ENCODE peak calls at places on chromosomes 5 and 9, in ten cellular contexts. U is GM13977; X is fibroblast of lung; Z is foreskin fibroblast; A is HFF-Myc; D is epithelial cell of esophagus; I is CD8-positive, alpha-beta T cell; N is GM23338; P is thyroid gland; O is endothelial cell. T is an unnamed sample.

GRCh38 chr5:170225326-170226137 is 7.3 kb upstream of the C5orf58 start:
- DNase-seq in U (peak; percentile 71), X (peak; percentile 69), Z (peak; percentile 85), A (peak; percentile 22), D (peak; percentile 74), I (peak; percentile 73), N (peak; percentile 91), P (peak; percentile 71), O (peak; percentile 81), T (no peak)

GRCh38 chr9:114094971-114095370 is 4.1 kb downstream of the KIF12 start:
- DNase-seq in U (no peak), X (no peak), Z (no peak), A (no peak), D (no peak), I (no peak), N (no peak), P (no peak), O (no peak), T (peak; percentile 72)

GRCh38 chr5:178431063-178431776 is 159.0 kb downstream of the COL23A1 start:
- DNase-seq in U (no peak), X (no peak), Z (no peak), A (no peak), D (no peak), I (no peak), N (no peak), P (no peak), O (no peak), T (no peak)

GRCh38 chr5:8234179-8234578 is 365.2 kb downstream of the MTRR start:
- DNase-seq in U (no peak), X (no peak), Z (no peak), A (no peak), D (no peak), I (no peak), N (no peak), P (no peak), O (no peak), T (no peak)

GRCh38 chr5:169251685-169252084 is 49.3 kb downstream of the SLIT3 start:
- DNase-seq in U (no peak), X (no peak), Z (peak; percentile 62), A (no peak), D (no peak), I (no peak), N (no peak), P (no peak), O (no peak), T (no peak)

GRCh38 chr9:8143677-8144076 is 344.1 kb upstream of the DMAC1 start:
- DNase-seq in U (no peak), X (no peak), Z (no peak), A (no peak), D (no peak), I (no peak), N (no peak), P (no peak), O (no peak), T (no peak)

GRCh38 chr9:110065527-110065926 is 142.4 kb downstream of the C9orf152 start:
- DNase-seq in U (no peak), X (peak; percentile 90), Z (peak; percentile 73), A (no peak), D (peak; percentile 53), I (no peak), N (no peak), P (no peak), O (no peak), T (no peak)

GRCh38 chr5:34524123-34524522 is 132.0 kb upstream of the RAI14 start:
- DNase-seq in U (no peak), X (peak; percentile 74), Z (peak; percentile 88), A (no peak), D (peak; percentile 89), I (no peak), N (no peak), P (no peak), O (no peak), T (no peak)

DNA sequence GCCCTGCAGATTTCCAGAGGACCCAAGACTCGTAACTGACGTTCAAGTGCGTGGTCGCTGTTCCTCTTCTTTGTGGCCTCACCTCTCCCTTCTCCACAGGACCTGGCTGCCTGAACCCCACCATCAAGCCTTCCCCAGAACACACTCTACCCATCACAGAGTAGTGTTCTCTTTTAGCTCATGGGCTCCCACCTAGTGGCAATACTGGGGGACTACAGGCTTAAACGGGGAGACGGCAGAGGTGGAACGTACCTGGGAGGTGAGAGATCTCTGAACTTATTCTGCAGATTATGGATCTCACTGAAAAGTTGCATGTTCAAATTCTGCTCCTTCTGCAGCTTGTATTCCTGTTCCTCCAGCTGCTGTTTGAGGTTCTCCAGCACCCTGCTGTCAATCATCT is 140.8 kb downstream of the CDK5RAP2 start:
- DNase-seq in U (no peak), X (peak; percentile 37), Z (peak; percentile 34), A (no peak), D (peak; percentile 48), I (no peak), N (peak; percentile 75), P (no peak), O (peak; percentile 26), T (no peak)
- TF ChIP-seq CTCF in U (peak; percentile 46), X (peak; percentile 72), Z (peak; percentile 56), A (peak; percentile 65), D (peak; percentile 58), I (peak; percentile 31), N (peak; percentile 83), P (peak; percentile 42), O (peak; percentile 66), T (peak; percentile 75)

GRCh38 chr9:123121457-123121856 is 88.0 kb downstream of the GPR21 start:
- DNase-seq in U (no peak), X (no peak), Z (no peak), A (no peak), D (no peak), I (no peak), N (no peak), P (no peak), O (no peak), T (no peak)

GRCh38 chr9:123115146-123115913 is 81.9 kb downstream of the GPR21 start:
- DNase-seq in U (no peak), X (no peak), Z (no peak), A (no peak), D (no peak), I (no peak), N (no peak), P (peak; percentile 61), O (no peak), T (no peak)

GRCh38 chr9:123120953-123121352 is 87.5 kb downstream of the GPR21 start:
- DNase-seq in U (no peak), X (peak; percentile 24), Z (no peak), A (no peak), D (no peak), I (no peak), N (no peak), P (no peak), O (no peak), T (no peak)

GRCh38 chr9:123119566-123119965 is 86.1 kb downstream of the GPR21 start:
- DNase-seq in U (no peak), X (no peak), Z (no peak), A (no peak), D (no peak), I (no peak), N (no peak), P (no peak), O (no peak), T (no peak)

DNA sequence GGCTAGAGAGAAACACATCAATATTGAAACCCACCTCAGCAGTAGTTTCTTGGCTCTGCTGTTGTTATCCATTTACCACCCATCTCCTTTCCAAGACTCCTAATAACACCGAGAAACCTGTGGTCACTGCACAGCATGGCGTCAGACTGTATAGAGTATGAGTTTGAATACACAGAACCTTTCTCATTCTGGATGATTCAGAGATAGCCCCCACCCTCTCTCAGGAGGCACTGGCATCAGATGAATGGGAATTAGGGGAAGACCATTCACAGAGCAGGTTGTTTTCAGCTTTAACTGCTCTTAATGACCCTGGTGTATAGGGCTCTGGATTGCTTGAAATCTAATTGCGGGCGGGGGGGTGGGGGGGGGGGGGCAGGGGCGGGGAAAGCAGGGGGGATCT is 86.7 kb downstream of the GPR21 start:
- DNase-seq in U (no peak), X (no peak), Z (no peak), A (no peak), D (no peak), I (no peak), N (no peak), P (no peak), O (no peak), T (no peak)
- TF ChIP-seq CTCF in U (no peak), X (no peak), Z (no peak), A (no peak), D (no peak), I (no peak), N (no peak), P (no peak), O (no peak), T (no peak)

DNA sequence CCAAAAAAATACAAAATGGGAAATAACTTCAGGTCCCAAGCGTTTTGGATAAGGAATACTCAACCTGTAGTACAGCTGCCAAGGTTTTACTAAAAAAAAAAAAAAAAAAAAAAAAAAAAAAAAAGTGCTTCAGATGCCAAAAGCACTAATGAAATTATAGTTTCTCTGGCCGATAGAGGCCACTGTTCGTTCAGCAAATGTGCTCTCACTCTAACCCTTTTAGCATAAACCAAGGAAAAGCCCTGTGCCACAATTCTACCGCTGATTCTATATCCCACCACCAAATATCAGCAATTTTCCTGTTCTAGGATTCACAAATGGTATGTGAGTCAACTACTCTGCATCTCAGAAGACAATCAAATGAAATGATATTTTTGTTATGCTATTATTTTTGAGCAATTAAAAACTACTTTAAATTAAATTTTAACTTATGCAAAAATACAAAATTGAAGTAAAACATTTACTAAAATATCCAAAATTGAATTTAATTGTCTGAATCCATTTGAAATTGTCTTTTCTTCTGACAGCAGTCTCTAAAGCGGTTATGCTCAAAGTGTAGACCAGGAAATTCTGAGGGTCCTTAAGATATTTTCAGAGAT is 79.8 kb downstream of the RICTOR start:
- DNase-seq in U (peak; percentile 24), X (peak; percentile 84), Z (peak; percentile 75), A (no peak), D (peak; percentile 67), I (peak; percentile 41), N (peak; percentile 77), P (peak; percentile 35), O (peak; percentile 34), T (no peak)
- TF ChIP-seq CTCF in U (peak; percentile 46), X (peak; percentile 58), Z (peak; percentile 51), A (peak; percentile 53), D (peak; percentile 57), I (peak; percentile 39), N (peak; percentile 65), P (peak; percentile 52), O (peak; percentile 28), T (peak; percentile 81)

GRCh38 chr5:6215891-6216290 is 162.5 kb downstream of the MED10 start:
- DNase-seq in U (no peak), X (no peak), Z (no peak), A (no peak), D (no peak), I (no peak), N (no peak), P (no peak), O (no peak), T (no peak)
- TF ChIP-seq CTCF in U (no peak), X (no peak), Z (no peak), A (no peak), D (no peak), I (no peak), N (no peak), P (no peak), O (no peak), T (no peak)

DNA sequence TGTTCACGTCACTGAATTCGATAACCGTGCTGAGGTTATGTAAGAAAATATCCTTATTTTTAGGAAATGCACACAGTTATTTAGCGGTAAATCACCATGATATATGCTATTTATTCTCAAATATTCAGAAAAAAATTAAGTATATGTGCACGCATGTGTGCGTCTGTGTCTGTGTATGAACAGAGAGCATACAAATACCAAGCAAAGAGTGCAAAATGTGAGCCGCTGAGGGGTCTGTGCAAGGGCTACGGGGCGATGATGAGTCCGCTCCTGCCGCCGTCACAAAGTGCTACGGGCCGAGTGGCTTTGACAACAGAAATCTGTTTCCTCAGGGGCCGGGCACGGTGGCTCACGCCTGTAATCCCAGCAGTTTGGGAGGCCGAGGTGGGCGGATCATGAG is 6.9 kb upstream of the UCK1 start:
- DNase-seq in U (no peak), X (no peak), Z (no peak), A (no peak), D (no peak), I (no peak), N (no peak), P (no peak), O (no peak), T (no peak)
- TF ChIP-seq CTCF in U (no peak), X (no peak), Z (no peak), A (no peak), D (no peak), I (no peak), N (no peak), P (no peak), O (no peak), T (no peak)